ENCODE peak calls at places on chromosomes 12 and 14, in seven cellular contexts. Z, A, K, T, S, C and U are unnamed samples.

GRCh38 chr12:24918596-24918995 is 30.3 kb downstream of the BCAT1 start:
- DNase-seq in K (no peak), C (no peak), T (no peak), A (no peak), S (no peak), Z (no peak), U (peak)

GRCh38 chr14:42633504-42634095 is 1026.9 kb downstream of the LRFN5 start:
- DNase-seq in S (no peak), K (no peak), T (no peak), C (no peak), A (no peak), Z (no peak), U (no peak)

GRCh38 chr12:45051490-45052105 is 699 bp upstream of the DBX2 start:
- DNase-seq in C (no peak), K (no peak), Z (peak), T (no peak), S (peak), A (no peak), U (no peak)

GRCh38 chr12:94242871-94243270 is 94.5 kb downstream of the PLXNC1 start:
- DNase-seq in Z (no peak), S (no peak), T (no peak), K (no peak), A (no peak), C (no peak), U (no peak)

GRCh38 chr12:8676651-8677050 is 14.0 kb upstream of the MFAP5 start:
- DNase-seq in C (no peak), T (no peak), A (no peak), Z (no peak), K (no peak), S (no peak), U (peak)

GRCh38 chr12:124455336-124455735 is 112.1 kb downstream of the NCOR2 start:
- DNase-seq in T (no peak), A (no peak), Z (no peak), C (no peak), S (no peak), K (no peak), U (no peak)

GRCh38 chr12:94994312-94994711 is 9.2 kb downstream of the NDUFA12 start:
- DNase-seq in S (no peak), A (no peak), Z (no peak), K (peak), C (no peak), T (no peak), U (no peak)

GRCh38 chr14:68884031-68885030 is 91.5 kb upstream of the ZFP36L1 start:
- DNase-seq in K (peak), Z (no peak), A (no peak), S (no peak), T (no peak), C (peak), U (peak)

GRCh38 chr14:57209561-57209960 is 59.1 kb downstream of the EXOC5 start:
- DNase-seq in S (no peak), Z (no peak), K (no peak), A (no peak), C (no peak), T (no peak), U (no peak)

GRCh38 chr12:100688451-100688864 is 106.1 kb upstream of the ANO4 start:
- DNase-seq in T (no peak), K (no peak), Z (no peak), A (no peak), C (no peak), S (no peak), U (no peak)

GRCh38 chr12:65474831-65475230 is 196.3 kb downstream of the MSRB3 start:
- DNase-seq in K (no peak), A (no peak), T (no peak), S (no peak), Z (no peak), C (no peak), U (no peak)

GRCh38 chr12:67593041-67593870 is 55.3 kb upstream of the DYRK2 start:
- DNase-seq in S (no peak), Z (peak), C (no peak), K (peak), A (no peak), T (no peak), U (no peak)

GRCh38 chr12:123431951-123432886 is 4.3 kb downstream of the RILPL2 start:
- DNase-seq in S (no peak), T (no peak), A (no peak), Z (no peak), K (no peak), C (no peak), U (peak)

GRCh38 chr14:39015360-39015961 is 87.6 kb downstream of the SEC23A start:
- DNase-seq in K (peak), A (no peak), T (peak), S (peak), Z (peak), C (peak), U (peak)

GRCh38 chr12:70876952-70877351 is 43.6 kb downstream of the PTPRR start:
- DNase-seq in A (no peak), S (no peak), T (no peak), C (peak), K (no peak), Z (no peak), U (no peak)

GRCh38 chr12:71710276-71711125 is 24.6 kb downstream of the TMEM19 start:
- DNase-seq in K (peak), S (no peak), T (no peak), Z (no peak), A (no peak), C (peak), U (peak)

GRCh38 chr12:92034858-92035401 is 110.7 kb downstream of the BTG1 start:
- DNase-seq in K (peak), S (peak), C (peak), A (peak), T (no peak), Z (no peak), U (peak)

GRCh38 chr12:29228474-29229157 is 79.5 kb downstream of the FAR2 start:
- DNase-seq in C (no peak), Z (peak), A (no peak), K (no peak), T (no peak), S (no peak), U (peak)

GRCh38 chr14:25381498-25381897 is 331.6 kb upstream of the STXBP6 start:
- DNase-seq in T (no peak), C (peak), S (peak), A (no peak), Z (peak), K (no peak), U (peak)

GRCh38 chr14:72559227-72559626 is 334.7 kb downstream of the DPF3 start:
- DNase-seq in A (no peak), T (no peak), C (no peak), Z (no peak), K (no peak), S (no peak), U (peak)
- H3K4me2 ChIP-seq in A (no peak), T (no peak), C (no peak), Z (peak), K (no peak), S (no peak), U (no peak)

DNA sequence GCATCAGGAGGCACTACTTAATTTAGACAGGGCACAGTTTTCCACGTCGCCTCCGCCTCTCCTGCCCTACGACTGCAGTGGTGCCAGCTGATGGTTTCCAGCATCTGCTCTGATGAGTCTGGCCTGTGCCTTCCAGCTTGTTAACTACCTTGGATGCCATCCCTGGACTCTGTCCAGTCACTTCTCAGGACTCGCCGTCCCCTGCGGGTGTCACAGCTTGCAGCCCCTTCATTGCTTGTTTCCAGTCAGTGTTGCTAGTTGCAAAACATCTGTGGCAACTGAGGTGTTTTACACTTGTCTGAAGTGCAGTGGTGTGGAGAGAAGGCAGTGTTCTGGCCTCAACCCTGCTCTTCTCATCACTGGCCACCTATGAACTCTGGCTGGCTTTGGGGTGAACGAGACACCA is 8.2 kb downstream of the ADGRD1 start:
- DNase-seq in C (no peak), T (no peak), S (peak), A (no peak), K (no peak), Z (no peak), U (no peak)
- TF ChIP-seq POLR2AphosphoS5 in C (no peak), T (no peak), S (no peak), A (no peak), K (no peak), Z (no peak), U (no peak)

GRCh38 chr14:93825235-93825553 is 36.9 kb upstream of the PRIMA1 start:
- DNase-seq in C (no peak), Z (no peak), K (no peak), A (no peak), S (no peak), T (no peak), U (no peak)
- H3K4me2 ChIP-seq in C (peak), Z (no peak), K (no peak), A (no peak), S (no peak), T (no peak), U (no peak)

DNA sequence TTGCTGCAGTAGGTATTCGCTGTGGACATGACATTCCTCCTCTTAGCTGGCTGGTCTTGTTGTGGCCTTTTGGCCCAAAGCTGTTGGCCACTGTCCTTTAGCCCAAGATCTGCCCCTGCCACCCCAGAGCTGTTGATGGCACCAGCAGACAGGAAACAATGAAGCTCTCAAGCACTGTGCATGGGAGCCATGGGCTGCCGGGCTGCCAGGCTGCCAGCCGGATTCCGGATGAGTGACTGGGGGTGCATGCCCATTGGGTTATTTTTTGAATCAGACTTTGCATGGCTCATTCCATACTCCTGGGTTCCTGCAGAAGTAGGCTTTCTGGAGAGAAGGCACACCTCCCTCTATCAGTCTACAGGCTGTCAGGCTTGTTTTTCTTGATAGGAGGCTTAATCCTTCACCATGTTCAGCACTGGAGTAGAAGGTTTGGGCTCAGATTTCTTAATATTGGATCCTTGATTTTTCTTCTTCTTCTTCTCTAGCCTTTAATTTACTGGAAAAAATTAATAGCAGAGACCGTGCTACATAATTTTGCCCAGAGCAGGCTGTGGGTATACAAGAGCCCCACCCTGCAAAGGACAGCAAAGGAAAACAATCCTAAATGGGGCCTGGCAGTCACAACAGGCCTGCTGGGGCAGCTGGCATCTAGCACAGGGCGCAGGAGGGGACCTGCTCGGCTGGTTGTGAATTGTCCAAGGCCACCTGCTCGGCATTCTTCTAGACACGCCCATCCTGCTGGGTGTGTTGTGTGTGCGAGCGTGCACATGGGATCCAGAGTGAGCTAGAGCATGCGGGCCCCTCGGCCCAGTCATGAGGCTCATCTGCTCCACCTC is 32.2 kb downstream of the MAX start:
- DNase-seq in S (no peak), Z (no peak), T (no peak), C (no peak), A (no peak), K (no peak), U (no peak)
- TF ChIP-seq POLR2AphosphoS5 in S (no peak), Z (no peak), T (no peak), C (no peak), A (no peak), K (no peak), U (no peak)

GRCh38 chr14:73696466-73697390 is 17.5 kb downstream of the PNMA1 start:
- DNase-seq in T (no peak), C (peak), Z (no peak), A (peak), S (no peak), K (peak), U (peak)
- H3K4me2 ChIP-seq in T (no peak), C (no peak), Z (no peak), A (peak), S (no peak), K (peak), U (no peak)